ENCODE peak calls at places on chromosomes 12 and 14, in four cellular contexts. One of them, this sample, is unnamed.

GRCh38 chr12:91590991-91591987 is 408.7 kb upstream of the DCN start:
- DNase-seq in progenitor cell of endocrine pancreas: no peak
- DNase-seq in astrocyte of the cerebellum: no peak
- DNase-seq in WERI-Rb-1: peak
- DNase-seq in this sample: no peak

GRCh38 chr14:95294834-95295599 is 24.7 kb downstream of the CLMN start:
- DNase-seq in progenitor cell of endocrine pancreas: no peak
- DNase-seq in astrocyte of the cerebellum: no peak
- DNase-seq in WERI-Rb-1: no peak
- DNase-seq in this sample: no peak

GRCh38 chr12:118526255-118527095 is 150.1 kb downstream of the SUDS3 start:
- DNase-seq in progenitor cell of endocrine pancreas: no peak
- DNase-seq in astrocyte of the cerebellum: no peak
- DNase-seq in WERI-Rb-1: no peak
- DNase-seq in this sample: no peak

GRCh38 chr14:77868552-77869300 is 68.8 kb downstream of the ADCK1 start:
- DNase-seq in progenitor cell of endocrine pancreas: no peak
- DNase-seq in astrocyte of the cerebellum: no peak
- DNase-seq in WERI-Rb-1: no peak
- DNase-seq in this sample: no peak

GRCh38 chr12:87816186-87816585 is 213.0 kb downstream of the C12orf50 start:
- DNase-seq in progenitor cell of endocrine pancreas: no peak
- DNase-seq in astrocyte of the cerebellum: peak
- DNase-seq in WERI-Rb-1: no peak
- DNase-seq in this sample: no peak

GRCh38 chr14:94748667-94749347 is 21.1 kb downstream of the GSC start:
- DNase-seq in progenitor cell of endocrine pancreas: no peak
- DNase-seq in astrocyte of the cerebellum: no peak
- DNase-seq in WERI-Rb-1: peak
- DNase-seq in this sample: no peak

GRCh38 chr12:50061946-50062725 is 4.7 kb downstream of the ASIC1 start:
- DNase-seq in progenitor cell of endocrine pancreas: no peak
- DNase-seq in astrocyte of the cerebellum: peak
- DNase-seq in WERI-Rb-1: no peak
- DNase-seq in this sample: no peak

GRCh38 chr12:93089805-93090569 is 160.9 kb upstream of the EEA1 start:
- DNase-seq in progenitor cell of endocrine pancreas: no peak
- DNase-seq in astrocyte of the cerebellum: peak
- DNase-seq in WERI-Rb-1: no peak
- DNase-seq in this sample: no peak

GRCh38 chr12:1935700-1936378 is 17.4 kb upstream of the CACNA2D4 start:
- DNase-seq in progenitor cell of endocrine pancreas: peak
- DNase-seq in astrocyte of the cerebellum: no peak
- DNase-seq in WERI-Rb-1: no peak
- DNase-seq in this sample: no peak

GRCh38 chr14:106842687-106843086 is 1316.3 kb downstream of the TMEM121 start:
- DNase-seq in progenitor cell of endocrine pancreas: no peak
- DNase-seq in astrocyte of the cerebellum: no peak
- DNase-seq in WERI-Rb-1: peak
- DNase-seq in this sample: no peak

GRCh38 chr12:11958216-11959091 is 112.3 kb upstream of the BCL2L14 start:
- DNase-seq in progenitor cell of endocrine pancreas: no peak
- DNase-seq in astrocyte of the cerebellum: peak
- DNase-seq in WERI-Rb-1: no peak
- DNase-seq in this sample: peak

GRCh38 chr12:90659060-90659459 is 295.9 kb downstream of the CCER1 start:
- DNase-seq in progenitor cell of endocrine pancreas: no peak
- DNase-seq in astrocyte of the cerebellum: no peak
- DNase-seq in WERI-Rb-1: no peak
- DNase-seq in this sample: no peak

GRCh38 chr14:35121026-35121886 is 534 bp downstream of the PPP2R3C start:
- DNase-seq in progenitor cell of endocrine pancreas: no peak
- DNase-seq in astrocyte of the cerebellum: no peak
- DNase-seq in WERI-Rb-1: no peak
- DNase-seq in this sample: no peak

GRCh38 chr12:75932241-75932640 is 99.3 kb downstream of the PHLDA1 start:
- DNase-seq in progenitor cell of endocrine pancreas: no peak
- DNase-seq in astrocyte of the cerebellum: no peak
- DNase-seq in WERI-Rb-1: no peak
- DNase-seq in this sample: no peak

GRCh38 chr14:99124482-99125104 is 147.4 kb downstream of the BCL11B start:
- DNase-seq in progenitor cell of endocrine pancreas: no peak
- DNase-seq in astrocyte of the cerebellum: no peak
- DNase-seq in WERI-Rb-1: no peak
- DNase-seq in this sample: no peak

GRCh38 chr14:103613517-103613916 is 15.5 kb upstream of the KLC1 start:
- DNase-seq in progenitor cell of endocrine pancreas: no peak
- DNase-seq in astrocyte of the cerebellum: no peak
- DNase-seq in WERI-Rb-1: no peak
- DNase-seq in this sample: no peak

GRCh38 chr14:71703477-71703876 is 228.8 kb upstream of the RGS6 start:
- DNase-seq in progenitor cell of endocrine pancreas: no peak
- DNase-seq in astrocyte of the cerebellum: peak
- DNase-seq in WERI-Rb-1: peak
- DNase-seq in this sample: no peak

GRCh38 chr14:50364792-50365191 is 31.9 kb downstream of the CDKL1 start:
- DNase-seq in progenitor cell of endocrine pancreas: no peak
- DNase-seq in astrocyte of the cerebellum: no peak
- DNase-seq in WERI-Rb-1: no peak
- DNase-seq in this sample: no peak

GRCh38 chr12:54000105-54000773 is at the start of gene HOXC9:
- DNase-seq in progenitor cell of endocrine pancreas: no peak
- DNase-seq in astrocyte of the cerebellum: no peak
- DNase-seq in WERI-Rb-1: no peak
- DNase-seq in this sample: no peak

GRCh38 chr12:94839347-94839746 is 164.2 kb downstream of the NDUFA12 start:
- DNase-seq in progenitor cell of endocrine pancreas: no peak
- DNase-seq in astrocyte of the cerebellum: no peak
- DNase-seq in WERI-Rb-1: no peak
- DNase-seq in this sample: no peak

GRCh38 chr14:65838565-65838964 is 426.0 kb downstream of the FUT8 start:
- DNase-seq in progenitor cell of endocrine pancreas: no peak
- DNase-seq in astrocyte of the cerebellum: no peak
- DNase-seq in WERI-Rb-1: no peak
- DNase-seq in this sample: no peak

GRCh38 chr12:42468341-42468821 is 121.2 kb downstream of the PRICKLE1 start:
- DNase-seq in progenitor cell of endocrine pancreas: no peak
- DNase-seq in astrocyte of the cerebellum: peak
- DNase-seq in WERI-Rb-1: no peak
- DNase-seq in this sample: no peak

GRCh38 chr14:103085106-103086091 is 1.4 kb downstream of the LBHD2 start:
- DNase-seq in progenitor cell of endocrine pancreas: no peak
- DNase-seq in astrocyte of the cerebellum: no peak
- DNase-seq in WERI-Rb-1: no peak
- DNase-seq in this sample: no peak

GRCh38 chr12:31246470-31246850 is 79.5 kb downstream of the SINHCAF start:
- DNase-seq in progenitor cell of endocrine pancreas: no peak
- DNase-seq in astrocyte of the cerebellum: no peak
- DNase-seq in WERI-Rb-1: no peak
- DNase-seq in this sample: no peak

GRCh38 chr14:80356413-80356812 is 145.1 kb upstream of the DIO2 start:
- DNase-seq in progenitor cell of endocrine pancreas: no peak
- DNase-seq in astrocyte of the cerebellum: no peak
- DNase-seq in WERI-Rb-1: peak
- DNase-seq in this sample: no peak

GRCh38 chr14:100587248-100587762 is at the start of gene BEGAIN:
- DNase-seq in progenitor cell of endocrine pancreas: no peak
- DNase-seq in astrocyte of the cerebellum: no peak
- DNase-seq in WERI-Rb-1: no peak
- DNase-seq in this sample: no peak